ENCODE peak calls at places on chromosomes 1 and 21, in five cellular contexts. One of them, this sample, is unnamed.

GRCh38 chr1:50023292-50024159 is at the start of gene AGBL4:
- DNase-seq in HuH-7.5: no peak
- DNase-seq in EL: peak
- DNase-seq in ELR: no peak
- DNase-seq in neural crest cell: no peak
- DNase-seq in this sample: peak

GRCh38 chr1:56627636-56628039 is 17.5 kb upstream of the PRKAA2 start:
- DNase-seq in HuH-7.5: no peak
- DNase-seq in EL: peak
- DNase-seq in ELR: peak
- DNase-seq in neural crest cell: no peak
- DNase-seq in this sample: no peak

GRCh38 chr1:222413436-222413835 is 134.5 kb downstream of the HHIPL2 start:
- DNase-seq in HuH-7.5: no peak
- DNase-seq in EL: peak
- DNase-seq in ELR: peak
- DNase-seq in neural crest cell: no peak
- DNase-seq in this sample: no peak

GRCh38 chr1:184755226-184756065 is 788 bp upstream of the EDEM3 start:
- DNase-seq in HuH-7.5: no peak
- DNase-seq in EL: no peak
- DNase-seq in ELR: peak
- DNase-seq in neural crest cell: no peak
- DNase-seq in this sample: peak

GRCh38 chr1:109089242-109090015 is 1.1 kb upstream of the TMEM167B start:
- DNase-seq in HuH-7.5: peak
- DNase-seq in EL: peak
- DNase-seq in ELR: peak
- DNase-seq in neural crest cell: peak
- DNase-seq in this sample: peak

GRCh38 chr1:11279152-11279551 is 6.2 kb downstream of the UBIAD1 start:
- DNase-seq in HuH-7.5: no peak
- DNase-seq in EL: no peak
- DNase-seq in ELR: no peak
- DNase-seq in neural crest cell: no peak
- DNase-seq in this sample: no peak

GRCh38 chr1:224377676-224378006 is 21.0 kb downstream of the CNIH4 start:
- DNase-seq in HuH-7.5: no peak
- DNase-seq in EL: peak
- DNase-seq in ELR: peak
- DNase-seq in neural crest cell: no peak
- DNase-seq in this sample: no peak

GRCh38 chr1:3283849-3284248 is 170.6 kb upstream of the ARHGEF16 start:
- DNase-seq in HuH-7.5: peak
- DNase-seq in EL: no peak
- DNase-seq in ELR: no peak
- DNase-seq in neural crest cell: peak
- DNase-seq in this sample: peak

GRCh38 chr1:89898695-89899470 is 78.1 kb downstream of the LRRC8D start:
- DNase-seq in HuH-7.5: no peak
- DNase-seq in EL: no peak
- DNase-seq in ELR: no peak
- DNase-seq in neural crest cell: no peak
- DNase-seq in this sample: no peak

GRCh38 chr1:227728059-227728891 is 6.8 kb downstream of the JMJD4 start:
- DNase-seq in HuH-7.5: peak
- DNase-seq in EL: peak
- DNase-seq in ELR: peak
- DNase-seq in neural crest cell: peak
- DNase-seq in this sample: peak

GRCh38 chr1:39679821-39680220 is 7.9 kb upstream of the NT5C1A start:
- DNase-seq in HuH-7.5: no peak
- DNase-seq in EL: peak
- DNase-seq in ELR: peak
- DNase-seq in neural crest cell: no peak
- DNase-seq in this sample: no peak

GRCh38 chr1:226888816-226889215 is 18.4 kb downstream of the PSEN2 start:
- DNase-seq in HuH-7.5: no peak
- DNase-seq in EL: no peak
- DNase-seq in ELR: no peak
- DNase-seq in neural crest cell: no peak
- DNase-seq in this sample: no peak

GRCh38 chr1:245888809-245889208 is 618.3 kb downstream of the SMYD3 start:
- DNase-seq in HuH-7.5: no peak
- DNase-seq in EL: peak
- DNase-seq in ELR: peak
- DNase-seq in neural crest cell: no peak
- DNase-seq in this sample: peak

GRCh38 chr1:7615138-7615537 is 156.0 kb upstream of the VAMP3 start:
- DNase-seq in HuH-7.5: no peak
- DNase-seq in EL: no peak
- DNase-seq in ELR: no peak
- DNase-seq in neural crest cell: no peak
- DNase-seq in this sample: no peak

GRCh38 chr1:202802034-202802433 is 6.2 kb downstream of the KDM5B start:
- DNase-seq in HuH-7.5: no peak
- DNase-seq in EL: no peak
- DNase-seq in ELR: no peak
- DNase-seq in neural crest cell: no peak
- DNase-seq in this sample: no peak

GRCh38 chr1:40396420-40396819 is 22.9 kb downstream of the SMAP2 start:
- DNase-seq in HuH-7.5: no peak
- DNase-seq in EL: no peak
- DNase-seq in ELR: no peak
- DNase-seq in neural crest cell: no peak
- DNase-seq in this sample: no peak

GRCh38 chr1:167273027-167273800 is 52.5 kb downstream of the POU2F1 start:
- DNase-seq in HuH-7.5: no peak
- DNase-seq in EL: peak
- DNase-seq in ELR: peak
- DNase-seq in neural crest cell: no peak
- DNase-seq in this sample: no peak

GRCh38 chr1:159214149-159214760 is 9.6 kb downstream of the ACKR1 start:
- DNase-seq in HuH-7.5: peak
- DNase-seq in EL: peak
- DNase-seq in ELR: peak
- DNase-seq in neural crest cell: peak
- DNase-seq in this sample: peak

GRCh38 chr21:32918467-32919140 is 107.1 kb upstream of the OLIG2 start:
- DNase-seq in HuH-7.5: no peak
- DNase-seq in EL: no peak
- DNase-seq in ELR: no peak
- DNase-seq in neural crest cell: no peak
- DNase-seq in this sample: no peak

GRCh38 chr1:27542463-27543273 is 52.7 kb upstream of the WASF2 start:
- DNase-seq in HuH-7.5: peak
- DNase-seq in EL: peak
- DNase-seq in ELR: peak
- DNase-seq in neural crest cell: peak
- DNase-seq in this sample: peak

GRCh38 chr1:59750612-59751395 is 63.9 kb upstream of the HOOK1 start:
- DNase-seq in HuH-7.5: no peak
- DNase-seq in EL: peak
- DNase-seq in ELR: peak
- DNase-seq in neural crest cell: no peak
- DNase-seq in this sample: peak

GRCh38 chr1:99441234-99442095 is 177.2 kb downstream of the PLPPR4 start:
- DNase-seq in HuH-7.5: no peak
- DNase-seq in EL: peak
- DNase-seq in ELR: peak
- DNase-seq in neural crest cell: no peak
- DNase-seq in this sample: peak

GRCh38 chr1:46804926-46805325 is 6.1 kb downstream of the CYP4B1 start:
- DNase-seq in HuH-7.5: no peak
- DNase-seq in EL: no peak
- DNase-seq in ELR: no peak
- DNase-seq in neural crest cell: no peak
- DNase-seq in this sample: no peak

GRCh38 chr1:36510418-36510817 is 27.7 kb upstream of the CSF3R start:
- DNase-seq in HuH-7.5: no peak
- DNase-seq in EL: no peak
- DNase-seq in ELR: no peak
- DNase-seq in neural crest cell: no peak
- DNase-seq in this sample: no peak

GRCh38 chr1:206004821-206005220 is 1.6 kb upstream of the RAB7B start:
- DNase-seq in HuH-7.5: no peak
- DNase-seq in EL: no peak
- DNase-seq in ELR: no peak
- DNase-seq in neural crest cell: no peak
- DNase-seq in this sample: no peak

GRCh38 chr1:20291621-20292020 is 946 bp downstream of the VWA5B1 start:
- DNase-seq in HuH-7.5: no peak
- DNase-seq in EL: no peak
- DNase-seq in ELR: no peak
- DNase-seq in neural crest cell: no peak
- DNase-seq in this sample: no peak

GRCh38 chr21:17492415-17493168 is 20.3 kb upstream of the CXADR start:
- DNase-seq in HuH-7.5: no peak
- DNase-seq in EL: no peak
- DNase-seq in ELR: no peak
- DNase-seq in neural crest cell: no peak
- DNase-seq in this sample: no peak

GRCh38 chr1:93746009-93746408 is 64.4 kb upstream of the BCAR3 start:
- DNase-seq in HuH-7.5: no peak
- DNase-seq in EL: no peak
- DNase-seq in ELR: no peak
- DNase-seq in neural crest cell: no peak
- DNase-seq in this sample: no peak

GRCh38 chr21:31243611-31244010 is 100.5 kb downstream of the TIAM1 start:
- DNase-seq in HuH-7.5: no peak
- DNase-seq in EL: no peak
- DNase-seq in ELR: no peak
- DNase-seq in neural crest cell: no peak
- DNase-seq in this sample: no peak

GRCh38 chr1:65630855-65631254 is 161.8 kb upstream of the PDE4B start:
- DNase-seq in HuH-7.5: peak
- DNase-seq in EL: no peak
- DNase-seq in ELR: no peak
- DNase-seq in neural crest cell: no peak
- DNase-seq in this sample: no peak

GRCh38 chr21:20882462-20883415 is 115.5 kb upstream of the NCAM2 start:
- DNase-seq in HuH-7.5: no peak
- DNase-seq in EL: no peak
- DNase-seq in ELR: peak
- DNase-seq in neural crest cell: peak
- DNase-seq in this sample: no peak

GRCh38 chr1:42165511-42166210 is 1.1 kb upstream of the GUCA2A start:
- DNase-seq in HuH-7.5: peak
- DNase-seq in EL: peak
- DNase-seq in ELR: peak
- DNase-seq in neural crest cell: no peak
- DNase-seq in this sample: peak

GRCh38 chr1:90712153-90712930 is 4.8 kb downstream of the BARHL2 start:
- DNase-seq in HuH-7.5: no peak
- DNase-seq in EL: no peak
- DNase-seq in ELR: no peak
- DNase-seq in neural crest cell: no peak
- DNase-seq in this sample: peak

GRCh38 chr1:115753371-115753770 is 15.1 kb downstream of the CASQ2 start:
- DNase-seq in HuH-7.5: no peak
- DNase-seq in EL: no peak
- DNase-seq in ELR: no peak
- DNase-seq in neural crest cell: no peak
- DNase-seq in this sample: no peak

GRCh38 chr1:8182034-8182761 is 135.7 kb upstream of the SLC45A1 start:
- DNase-seq in HuH-7.5: no peak
- DNase-seq in EL: peak
- DNase-seq in ELR: peak
- DNase-seq in neural crest cell: no peak
- DNase-seq in this sample: peak

This sample was measured in osteoblast.